ENCODE peak calls at places on chromosomes 6 and 20, in six cellular contexts. One of them, this sample, is unnamed.

GRCh38 chr6:69232506-69233194 is 564.2 kb downstream of the LMBRD1 start:
- DNase-seq in skeletal muscle cell: peak; percentile 25
- DNase-seq in MV-4-11: peak; percentile 49
- DNase-seq in stimulated activated CD8-positive, alpha-beta memory T cell treated with anti-CD3 and anti-CD28 coated beads, Interleukin-2, amount 100 ng/mL, for 48 hours: peak; percentile 18
- DNase-seq in AG10803: peak; percentile 54
- DNase-seq in right cardiac atrium: peak; percentile 89
- DNase-seq in this sample: peak; percentile 85

GRCh38 chr20:50092436-50092835 is 20.5 kb downstream of the UBE2V1 start:
- DNase-seq in skeletal muscle cell: no peak
- DNase-seq in MV-4-11: no peak
- DNase-seq in stimulated activated CD8-positive, alpha-beta memory T cell treated with anti-CD3 and anti-CD28 coated beads, Interleukin-2, amount 100 ng/mL, for 48 hours: no peak
- DNase-seq in AG10803: peak; percentile 54
- DNase-seq in right cardiac atrium: no peak
- DNase-seq in this sample: no peak

GRCh38 chr6:113258771-113259170 is 598.4 kb upstream of the MARCKS start:
- DNase-seq in skeletal muscle cell: no peak
- DNase-seq in MV-4-11: no peak
- DNase-seq in stimulated activated CD8-positive, alpha-beta memory T cell treated with anti-CD3 and anti-CD28 coated beads, Interleukin-2, amount 100 ng/mL, for 48 hours: no peak
- DNase-seq in AG10803: no peak
- DNase-seq in right cardiac atrium: no peak
- DNase-seq in this sample: no peak

GRCh38 chr6:144460224-144461095 is 175.3 kb downstream of the UTRN start:
- DNase-seq in skeletal muscle cell: no peak
- DNase-seq in MV-4-11: peak; percentile 32
- DNase-seq in stimulated activated CD8-positive, alpha-beta memory T cell treated with anti-CD3 and anti-CD28 coated beads, Interleukin-2, amount 100 ng/mL, for 48 hours: no peak
- DNase-seq in AG10803: no peak
- DNase-seq in right cardiac atrium: no peak
- DNase-seq in this sample: no peak

GRCh38 chr20:31560900-31561598 is 44.0 kb upstream of the ID1 start:
- DNase-seq in skeletal muscle cell: peak; percentile 91
- DNase-seq in MV-4-11: peak; percentile 70
- DNase-seq in stimulated activated CD8-positive, alpha-beta memory T cell treated with anti-CD3 and anti-CD28 coated beads, Interleukin-2, amount 100 ng/mL, for 48 hours: no peak
- DNase-seq in AG10803: peak; percentile 97
- DNase-seq in right cardiac atrium: peak; percentile 10
- DNase-seq in this sample: no peak

GRCh38 chr20:5000263-5001173 is 792 bp downstream of the SLC23A2 start:
- DNase-seq in skeletal muscle cell: no peak
- DNase-seq in MV-4-11: no peak
- DNase-seq in stimulated activated CD8-positive, alpha-beta memory T cell treated with anti-CD3 and anti-CD28 coated beads, Interleukin-2, amount 100 ng/mL, for 48 hours: no peak
- DNase-seq in AG10803: peak; percentile 21
- DNase-seq in right cardiac atrium: peak; percentile 76
- DNase-seq in this sample: peak; percentile 73

GRCh38 chr6:106789436-106790145 is 160.2 kb downstream of the QRSL1 start:
- DNase-seq in skeletal muscle cell: no peak
- DNase-seq in MV-4-11: no peak
- DNase-seq in stimulated activated CD8-positive, alpha-beta memory T cell treated with anti-CD3 and anti-CD28 coated beads, Interleukin-2, amount 100 ng/mL, for 48 hours: no peak
- DNase-seq in AG10803: no peak
- DNase-seq in right cardiac atrium: no peak
- DNase-seq in this sample: no peak

GRCh38 chr20:23766531-23766930 is 15.8 kb upstream of the CST1 start:
- DNase-seq in skeletal muscle cell: no peak
- DNase-seq in MV-4-11: no peak
- DNase-seq in stimulated activated CD8-positive, alpha-beta memory T cell treated with anti-CD3 and anti-CD28 coated beads, Interleukin-2, amount 100 ng/mL, for 48 hours: no peak
- DNase-seq in AG10803: no peak
- DNase-seq in right cardiac atrium: no peak
- DNase-seq in this sample: no peak

GRCh38 chr6:24994812-24995211 is 59.1 kb upstream of the RIPOR2 start:
- DNase-seq in skeletal muscle cell: no peak
- DNase-seq in MV-4-11: no peak
- DNase-seq in stimulated activated CD8-positive, alpha-beta memory T cell treated with anti-CD3 and anti-CD28 coated beads, Interleukin-2, amount 100 ng/mL, for 48 hours: no peak
- DNase-seq in AG10803: peak; percentile 13
- DNase-seq in right cardiac atrium: no peak
- DNase-seq in this sample: no peak

GRCh38 chr6:36973190-36973589 is 12.8 kb downstream of the MTCH1 start:
- DNase-seq in skeletal muscle cell: no peak
- DNase-seq in MV-4-11: no peak
- DNase-seq in stimulated activated CD8-positive, alpha-beta memory T cell treated with anti-CD3 and anti-CD28 coated beads, Interleukin-2, amount 100 ng/mL, for 48 hours: no peak
- DNase-seq in AG10803: no peak
- DNase-seq in right cardiac atrium: peak; percentile 81
- DNase-seq in this sample: no peak

GRCh38 chr6:148440877-148441453 is 98.3 kb downstream of the SASH1 start:
- DNase-seq in skeletal muscle cell: peak; percentile 95
- DNase-seq in MV-4-11: peak; percentile 54
- DNase-seq in stimulated activated CD8-positive, alpha-beta memory T cell treated with anti-CD3 and anti-CD28 coated beads, Interleukin-2, amount 100 ng/mL, for 48 hours: no peak
- DNase-seq in AG10803: peak; percentile 99
- DNase-seq in right cardiac atrium: peak; percentile 89
- DNase-seq in this sample: peak; percentile 77

GRCh38 chr6:36984581-36985383 is 1.2 kb downstream of the MTCH1 start:
- DNase-seq in skeletal muscle cell: peak; percentile 49
- DNase-seq in MV-4-11: peak; percentile 11
- DNase-seq in stimulated activated CD8-positive, alpha-beta memory T cell treated with anti-CD3 and anti-CD28 coated beads, Interleukin-2, amount 100 ng/mL, for 48 hours: peak; percentile 52
- DNase-seq in AG10803: peak; percentile 68
- DNase-seq in right cardiac atrium: peak; percentile 79
- DNase-seq in this sample: no peak

GRCh38 chr6:82249381-82250253 is 2.1 kb upstream of the IBTK start:
- DNase-seq in skeletal muscle cell: no peak
- DNase-seq in MV-4-11: no peak
- DNase-seq in stimulated activated CD8-positive, alpha-beta memory T cell treated with anti-CD3 and anti-CD28 coated beads, Interleukin-2, amount 100 ng/mL, for 48 hours: no peak
- DNase-seq in AG10803: no peak
- DNase-seq in right cardiac atrium: no peak
- DNase-seq in this sample: no peak

GRCh38 chr6:35543459-35544193 is 30.9 kb upstream of the TULP1 start:
- DNase-seq in skeletal muscle cell: no peak
- DNase-seq in MV-4-11: peak; percentile 44
- DNase-seq in stimulated activated CD8-positive, alpha-beta memory T cell treated with anti-CD3 and anti-CD28 coated beads, Interleukin-2, amount 100 ng/mL, for 48 hours: no peak
- DNase-seq in AG10803: no peak
- DNase-seq in right cardiac atrium: no peak
- DNase-seq in this sample: no peak

GRCh38 chr20:51729771-51730170 is 38.4 kb downstream of the ATP9A start:
- DNase-seq in skeletal muscle cell: no peak
- DNase-seq in MV-4-11: no peak
- DNase-seq in stimulated activated CD8-positive, alpha-beta memory T cell treated with anti-CD3 and anti-CD28 coated beads, Interleukin-2, amount 100 ng/mL, for 48 hours: no peak
- DNase-seq in AG10803: no peak
- DNase-seq in right cardiac atrium: no peak
- DNase-seq in this sample: no peak

GRCh38 chr6:44805239-44805849 is 417.8 kb downstream of the CDC5L start:
- DNase-seq in skeletal muscle cell: peak; percentile 57
- DNase-seq in MV-4-11: no peak
- DNase-seq in stimulated activated CD8-positive, alpha-beta memory T cell treated with anti-CD3 and anti-CD28 coated beads, Interleukin-2, amount 100 ng/mL, for 48 hours: no peak
- DNase-seq in AG10803: peak; percentile 83
- DNase-seq in right cardiac atrium: no peak
- DNase-seq in this sample: no peak

GRCh38 chr6:36897629-36898028 is 11.9 kb downstream of the C6orf89 start:
- DNase-seq in skeletal muscle cell: no peak
- DNase-seq in MV-4-11: no peak
- DNase-seq in stimulated activated CD8-positive, alpha-beta memory T cell treated with anti-CD3 and anti-CD28 coated beads, Interleukin-2, amount 100 ng/mL, for 48 hours: no peak
- DNase-seq in AG10803: no peak
- DNase-seq in right cardiac atrium: no peak
- DNase-seq in this sample: no peak

GRCh38 chr20:9329356-9330092 is 184.9 kb upstream of the LAMP5 start:
- DNase-seq in skeletal muscle cell: no peak
- DNase-seq in MV-4-11: no peak
- DNase-seq in stimulated activated CD8-positive, alpha-beta memory T cell treated with anti-CD3 and anti-CD28 coated beads, Interleukin-2, amount 100 ng/mL, for 48 hours: no peak
- DNase-seq in AG10803: no peak
- DNase-seq in right cardiac atrium: no peak
- DNase-seq in this sample: no peak

GRCh38 chr20:2357114-2357513 is 23.6 kb upstream of the TGM6 start:
- DNase-seq in skeletal muscle cell: no peak
- DNase-seq in MV-4-11: no peak
- DNase-seq in stimulated activated CD8-positive, alpha-beta memory T cell treated with anti-CD3 and anti-CD28 coated beads, Interleukin-2, amount 100 ng/mL, for 48 hours: no peak
- DNase-seq in AG10803: no peak
- DNase-seq in right cardiac atrium: no peak
- DNase-seq in this sample: no peak

GRCh38 chr6:150617496-150618460 is 18.1 kb downstream of the PLEKHG1 start:
- DNase-seq in skeletal muscle cell: no peak
- DNase-seq in MV-4-11: no peak
- DNase-seq in stimulated activated CD8-positive, alpha-beta memory T cell treated with anti-CD3 and anti-CD28 coated beads, Interleukin-2, amount 100 ng/mL, for 48 hours: no peak
- DNase-seq in AG10803: no peak
- DNase-seq in right cardiac atrium: no peak
- DNase-seq in this sample: no peak